ENCODE peak calls at places on chromosomes 6 and 20, in seven cellular contexts. X is AG08395, F is AG09309, P is GM12865, U is neural progenitor cell, Q is lower leg skin, Y is testis. S is an unnamed sample.

GRCh38 chr6:45838996-45839395 is 176.7 kb downstream of the CLIC5 start:
- DNase-seq in X (no peak), F (no peak), P (no peak), U (no peak), Q (no peak), Y (no peak), S (no peak)

GRCh38 chr6:97925504-97925903 is 642.5 kb upstream of the MMS22L start:
- DNase-seq in X (peak; percentile 2), F (no peak), P (no peak), U (no peak), Q (no peak), Y (no peak), S (no peak)

GRCh38 chr20:34052414-34052813 is 58.7 kb downstream of the RALY start:
- DNase-seq in X (no peak), F (no peak), P (no peak), U (no peak), Q (no peak), Y (no peak), S (no peak)

GRCh38 chr6:47934023-47934422 is 152.2 kb downstream of the OPN5 start:
- DNase-seq in X (no peak), F (no peak), P (no peak), U (no peak), Q (no peak), Y (no peak), S (no peak)

GRCh38 chr6:56424542-56425083 is 177.2 kb upstream of the COL21A1 start:
- DNase-seq in X (no peak), F (no peak), P (no peak), U (no peak), Q (no peak), Y (no peak), S (no peak)

GRCh38 chr6:168032383-168032760 is 34.9 kb downstream of the KIF25 start:
- DNase-seq in X (peak; percentile 90), F (peak; percentile 46), P (no peak), U (peak; percentile 35), Q (peak; percentile 12), Y (no peak), S (peak; percentile 70)

GRCh38 chr20:52852695-52853094 is 119.5 kb upstream of the TSHZ2 start:
- DNase-seq in X (no peak), F (no peak), P (no peak), U (no peak), Q (no peak), Y (no peak), S (no peak)

GRCh38 chr6:26183581-26184408 is 96.6 kb downstream of the HFE start:
- DNase-seq in X (peak; percentile 79), F (peak; percentile 66), P (peak; percentile 82), U (peak; percentile 76), Q (no peak), Y (peak; percentile 80), S (no peak)

GRCh38 chr6:121652726-121653623 is 217.5 kb downstream of the GJA1 start:
- DNase-seq in X (peak; percentile 69), F (peak; percentile 60), P (no peak), U (no peak), Q (peak; percentile 78), Y (no peak), S (no peak)

GRCh38 chr20:20430066-20430465 is 62.2 kb downstream of the INSM1 start:
- DNase-seq in X (no peak), F (no peak), P (no peak), U (no peak), Q (no peak), Y (no peak), S (no peak)

GRCh38 chr6:28659250-28659566 is 133.5 kb downstream of the GPX5 start:
- DNase-seq in X (no peak), F (no peak), P (no peak), U (no peak), Q (no peak), Y (no peak), S (no peak)

GRCh38 chr6:155050311-155050710 is 55.2 kb downstream of the TIAM2 start:
- DNase-seq in X (no peak), F (no peak), P (peak; percentile 74), U (no peak), Q (no peak), Y (no peak), S (no peak)

GRCh38 chr20:22449115-22449973 is 135.0 kb downstream of the FOXA2 start:
- DNase-seq in X (no peak), F (no peak), P (no peak), U (no peak), Q (no peak), Y (no peak), S (no peak)

GRCh38 chr6:85163553-85163952 is 286.3 kb upstream of the NT5E start:
- DNase-seq in X (no peak), F (no peak), P (no peak), U (no peak), Q (no peak), Y (no peak), S (no peak)

GRCh38 chr6:72810571-72811280 is 188.9 kb downstream of the KCNQ5 start:
- DNase-seq in X (no peak), F (no peak), P (no peak), U (no peak), Q (no peak), Y (no peak), S (no peak)

GRCh38 chr6:2575191-2575590 is 175.5 kb downstream of the MYLK4 start:
- DNase-seq in X (no peak), F (no peak), P (no peak), U (no peak), Q (no peak), Y (no peak), S (no peak)

GRCh38 chr6:39087197-39087596 is 27.8 kb downstream of the SAYSD1 start:
- DNase-seq in X (no peak), F (no peak), P (no peak), U (no peak), Q (no peak), Y (no peak), S (no peak)

S was measured in osteocyte.